ENCODE peak calls at places on chromosomes 1 and 21, in five cellular contexts. One of them, this sample, is unnamed.

GRCh38 chr1:54559771-54560231 is 11.8 kb downstream of the ACOT11 start:
- DNase-seq in GM12878: no peak
- DNase-seq in HCT116: no peak
- DNase-seq in SK-N-SH: peak; percentile 75
- DNase-seq in K562: no peak
- DNase-seq in this sample: no peak

GRCh38 chr1:18241932-18242331 is 134.3 kb downstream of the IGSF21 start:
- DNase-seq in GM12878: no peak
- DNase-seq in HCT116: no peak
- DNase-seq in SK-N-SH: peak; percentile 29
- DNase-seq in K562: no peak
- DNase-seq in this sample: no peak

GRCh38 chr1:238111521-238111920 is 220.8 kb upstream of the ZP4 start:
- DNase-seq in GM12878: no peak
- DNase-seq in HCT116: no peak
- DNase-seq in SK-N-SH: no peak
- DNase-seq in K562: no peak
- DNase-seq in this sample: no peak

GRCh38 chr1:162276493-162276892 is 100.2 kb downstream of the SPATA46 start:
- DNase-seq in GM12878: no peak
- DNase-seq in HCT116: peak; percentile 26
- DNase-seq in SK-N-SH: peak; percentile 51
- DNase-seq in K562: peak; percentile 34
- DNase-seq in this sample: peak; percentile 50

GRCh38 chr1:19493547-19493946 is 8.2 kb upstream of the CAPZB start:
- DNase-seq in GM12878: no peak
- DNase-seq in HCT116: no peak
- DNase-seq in SK-N-SH: no peak
- DNase-seq in K562: no peak
- DNase-seq in this sample: no peak

GRCh38 chr21:41379901-41380300 is 18.1 kb downstream of the MX2 start:
- DNase-seq in GM12878: no peak
- DNase-seq in HCT116: no peak
- DNase-seq in SK-N-SH: no peak
- DNase-seq in K562: no peak
- DNase-seq in this sample: no peak

GRCh38 chr1:27832762-27833161 is 2.2 kb downstream of the PPP1R8 start:
- DNase-seq in GM12878: no peak
- DNase-seq in HCT116: no peak
- DNase-seq in SK-N-SH: no peak
- DNase-seq in K562: no peak
- DNase-seq in this sample: no peak

GRCh38 chr1:205581321-205581980 is 50.4 kb downstream of the ELK4 start:
- DNase-seq in GM12878: no peak
- DNase-seq in HCT116: no peak
- DNase-seq in SK-N-SH: no peak
- DNase-seq in K562: no peak
- DNase-seq in this sample: no peak

GRCh38 chr1:112040891-112041740 is 51.6 kb upstream of the KCND3 start:
- DNase-seq in GM12878: no peak
- DNase-seq in HCT116: no peak
- DNase-seq in SK-N-SH: no peak
- DNase-seq in K562: no peak
- DNase-seq in this sample: no peak

GRCh38 chr21:40846057-40846456 is 901 bp downstream of the DSCAM start:
- DNase-seq in GM12878: no peak
- DNase-seq in HCT116: no peak
- DNase-seq in SK-N-SH: no peak
- DNase-seq in K562: no peak
- DNase-seq in this sample: no peak

GRCh38 chr1:206121269-206121668 is 4.1 kb upstream of the AVPR1B start:
- DNase-seq in GM12878: no peak
- DNase-seq in HCT116: no peak
- DNase-seq in SK-N-SH: no peak
- DNase-seq in K562: no peak
- DNase-seq in this sample: no peak

GRCh38 chr1:214362188-214362882 is 81.4 kb downstream of the SMYD2 start:
- DNase-seq in GM12878: no peak
- DNase-seq in HCT116: no peak
- DNase-seq in SK-N-SH: no peak
- DNase-seq in K562: peak; percentile 26
- DNase-seq in this sample: no peak

GRCh38 chr1:6343506-6344405 is 49.8 kb downstream of the ACOT7 start:
- DNase-seq in GM12878: no peak
- DNase-seq in HCT116: peak; percentile 45
- DNase-seq in SK-N-SH: peak; percentile 83
- DNase-seq in K562: peak; percentile 83
- DNase-seq in this sample: peak; percentile 50

GRCh38 chr21:35436899-35437298 is 387.8 kb upstream of the RUNX1 start:
- DNase-seq in GM12878: no peak
- DNase-seq in HCT116: peak; percentile 10
- DNase-seq in SK-N-SH: no peak
- DNase-seq in K562: peak; percentile 15
- DNase-seq in this sample: no peak

GRCh38 chr1:117607471-117607870 is 1.6 kb downstream of the TENT5C start:
- DNase-seq in GM12878: no peak
- DNase-seq in HCT116: no peak
- DNase-seq in SK-N-SH: no peak
- DNase-seq in K562: no peak
- DNase-seq in this sample: no peak

GRCh38 chr1:87151500-87152421 is 176.9 kb upstream of the LMO4 start:
- DNase-seq in GM12878: peak; percentile 75
- DNase-seq in HCT116: no peak
- DNase-seq in SK-N-SH: no peak
- DNase-seq in K562: peak; percentile 75
- DNase-seq in this sample: no peak
- TF ChIP-seq ZBTB33 in GM12878: no peak
- TF ChIP-seq ZBTB33 in HCT116: no peak
- TF ChIP-seq ZBTB33 in SK-N-SH: no peak
- TF ChIP-seq ZBTB33 in K562: no peak
- TF ChIP-seq ZBTB33 in this sample: no peak

DNA sequence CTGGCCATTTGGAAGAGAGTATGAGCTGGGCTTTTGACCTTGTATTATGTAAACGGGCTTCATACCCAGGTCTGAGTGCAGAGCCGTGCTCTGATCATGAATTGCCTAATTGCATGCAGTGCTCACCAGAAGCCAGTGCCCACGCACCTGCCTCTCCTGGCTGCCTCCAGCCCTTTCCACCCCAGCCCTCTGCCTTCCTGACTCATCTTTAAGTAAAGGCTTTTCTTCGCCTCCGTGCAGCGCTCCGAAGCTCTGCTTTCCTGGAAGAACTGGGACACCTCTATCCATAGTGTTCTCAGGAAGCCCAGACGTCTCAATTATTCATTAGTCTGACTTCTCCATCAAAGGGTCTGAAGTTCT is 413.7 kb downstream of the PTPRU start:
- DNase-seq in GM12878: no peak
- DNase-seq in HCT116: no peak
- DNase-seq in SK-N-SH: no peak
- DNase-seq in K562: no peak
- DNase-seq in this sample: no peak
- TF ChIP-seq ZBTB33 in GM12878: no peak
- TF ChIP-seq ZBTB33 in HCT116: no peak
- TF ChIP-seq ZBTB33 in SK-N-SH: no peak
- TF ChIP-seq ZBTB33 in K562: no peak
- TF ChIP-seq ZBTB33 in this sample: no peak

DNA sequence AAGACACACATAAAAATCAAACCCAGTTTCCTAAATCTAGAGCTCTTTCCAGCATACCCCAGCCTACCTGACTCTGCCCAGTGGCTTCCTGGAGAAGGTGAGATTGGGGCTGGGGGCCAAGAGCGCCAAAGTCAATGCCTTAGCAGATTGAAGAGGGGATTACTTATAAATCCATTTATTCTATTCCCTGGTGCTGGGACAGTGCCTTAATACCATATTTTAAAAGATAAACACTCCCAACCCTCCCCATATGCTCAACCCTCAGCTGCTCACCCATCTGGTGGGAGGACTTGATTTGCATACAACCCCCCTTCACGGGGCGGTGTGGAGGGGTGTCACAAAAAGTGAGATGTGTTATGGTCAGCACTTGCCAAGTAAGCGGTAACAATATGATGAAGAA is 3.2 kb upstream of the DISP3 start:
- DNase-seq in GM12878: no peak
- DNase-seq in HCT116: no peak
- DNase-seq in SK-N-SH: no peak
- DNase-seq in K562: no peak
- DNase-seq in this sample: no peak
- TF ChIP-seq ZBTB33 in GM12878: no peak
- TF ChIP-seq ZBTB33 in HCT116: no peak
- TF ChIP-seq ZBTB33 in SK-N-SH: no peak
- TF ChIP-seq ZBTB33 in K562: no peak
- TF ChIP-seq ZBTB33 in this sample: no peak

GRCh38 chr1:170198584-170198983 is 52.8 kb downstream of the NTMT2 start:
- DNase-seq in GM12878: no peak
- DNase-seq in HCT116: no peak
- DNase-seq in SK-N-SH: no peak
- DNase-seq in K562: no peak
- DNase-seq in this sample: no peak
- TF ChIP-seq ZBTB33 in GM12878: no peak
- TF ChIP-seq ZBTB33 in HCT116: no peak
- TF ChIP-seq ZBTB33 in SK-N-SH: no peak
- TF ChIP-seq ZBTB33 in K562: no peak
- TF ChIP-seq ZBTB33 in this sample: no peak

This sample was measured in HepG2.